ENCODE peak calls at places on chromosomes 11 and 22, in five cellular contexts. Z is AG09309, G is MM.1S, X is upper lobe of right lung, B is cardiac muscle cell. A is an unnamed sample.

GRCh38 chr11:123653997-123654565 is 343 bp downstream of the SCN3B start:
- DNase-seq in Z (no peak), G (peak), X (peak), B (peak), A (peak)

GRCh38 chr11:72238040-72238450 is 5.9 kb downstream of the PHOX2A start:
- DNase-seq in Z (no peak), G (peak), X (peak), B (peak), A (peak)

GRCh38 chr11:11408436-11409221 is 55.6 kb upstream of the CSNK2A3 start:
- DNase-seq in Z (no peak), G (no peak), X (no peak), B (no peak), A (no peak)

GRCh38 chr11:77075425-77075905 is 8.7 kb downstream of the CAPN5 start:
- DNase-seq in Z (no peak), G (no peak), X (peak), B (no peak), A (no peak)

GRCh38 chr22:31892080-31892433 is 52.3 kb upstream of the YWHAH start:
- DNase-seq in Z (no peak), G (no peak), X (no peak), B (no peak), A (no peak)

GRCh38 chr22:42169055-42169469 is 38.5 kb upstream of the CYP2D6 start:
- DNase-seq in Z (peak), G (peak), X (no peak), B (peak), A (peak)

GRCh38 chr11:104151404-104152204 is 12.3 kb downstream of the PDGFD start:
- DNase-seq in Z (no peak), G (peak), X (no peak), B (peak), A (no peak)

GRCh38 chr11:68122936-68123539 is 1.9 kb upstream of the CHKA start:
- DNase-seq in Z (no peak), G (no peak), X (peak), B (no peak), A (no peak)

GRCh38 chr22:35409783-35410662 is 10.1 kb downstream of the MCM5 start:
- DNase-seq in Z (no peak), G (no peak), X (peak), B (peak), A (no peak)

DNA sequence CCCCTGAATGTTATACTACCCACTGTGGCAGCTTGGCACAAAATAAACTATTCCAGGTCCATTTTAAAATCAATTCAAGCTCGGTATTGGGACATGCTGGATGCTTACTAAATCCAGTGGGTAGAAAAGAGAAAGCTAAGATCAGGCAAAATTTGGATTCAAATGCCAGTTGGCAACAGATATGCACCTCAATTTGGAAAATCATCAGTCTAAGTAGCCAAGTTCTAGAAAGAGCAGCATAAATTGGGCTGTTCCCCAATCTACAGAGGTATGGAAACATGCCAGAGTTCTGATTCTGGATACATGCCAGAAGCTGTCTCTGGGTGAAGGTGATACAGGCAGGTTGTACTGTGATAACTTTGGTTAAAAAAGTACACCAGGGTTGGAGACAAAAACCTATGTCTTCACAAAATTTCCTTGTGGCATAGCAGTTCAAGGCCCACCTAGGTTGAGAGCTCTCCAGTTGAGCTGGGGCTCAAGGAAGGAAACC is 427.8 kb downstream of the LRRC4C start:
- DNase-seq in Z (no peak), G (no peak), X (no peak), B (no peak), A (no peak)
- TF ChIP-seq CTCF in Z (no peak), G (no peak), X (no peak), B (no peak), A (no peak)

GRCh38 chr22:30219049-30219448 is 27.5 kb downstream of the LIF start:
- DNase-seq in Z (no peak), G (no peak), X (no peak), B (no peak), A (no peak)
- TF ChIP-seq CTCF in Z (no peak), G (no peak), X (no peak), B (no peak), A (no peak)

GRCh38 chr22:49922484-49922883 is 4.0 kb downstream of the CRELD2 start:
- DNase-seq in Z (no peak), G (no peak), X (no peak), B (no peak), A (no peak)

GRCh38 chr22:49921508-49922278 is 3.3 kb downstream of the CRELD2 start:
- DNase-seq in Z (no peak), G (no peak), X (no peak), B (no peak), A (no peak)

GRCh38 chr22:49924113-49924833 is 5.8 kb downstream of the CRELD2 start:
- DNase-seq in Z (no peak), G (no peak), X (no peak), B (no peak), A (no peak)

GRCh38 chr22:49922926-49923325 is 4.5 kb downstream of the CRELD2 start:
- DNase-seq in Z (no peak), G (no peak), X (no peak), B (no peak), A (no peak)

DNA sequence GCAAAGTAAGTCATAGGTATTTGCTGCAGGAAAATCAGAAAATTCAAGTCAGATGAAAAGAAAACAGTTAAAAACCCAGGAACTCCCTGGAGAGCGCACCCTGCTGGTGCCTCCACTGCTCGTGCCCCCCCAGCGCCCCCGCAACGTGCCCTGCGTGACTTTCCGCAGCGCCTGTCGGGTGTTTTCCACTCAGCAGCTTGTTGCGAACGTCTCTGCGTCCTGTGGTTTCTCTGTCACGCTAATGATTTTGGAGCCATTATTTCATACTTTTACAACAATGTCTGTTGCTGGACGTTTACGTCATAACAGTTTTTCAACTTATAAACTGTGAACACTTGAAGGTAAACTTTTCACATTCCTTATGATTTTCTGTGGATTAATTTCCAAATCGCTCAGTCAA is 5.0 kb downstream of the CRELD2 start:
- DNase-seq in Z (no peak), G (no peak), X (no peak), B (no peak), A (no peak)
- TF ChIP-seq CTCF in Z (no peak), G (no peak), X (no peak), B (no peak), A (no peak)

GRCh38 chr11:60610702-60611101 is 88.7 kb upstream of the MS4A8 start:
- DNase-seq in Z (no peak), G (no peak), X (no peak), B (no peak), A (no peak)

GRCh38 chr11:60609632-60610031 is 89.8 kb upstream of the MS4A8 start:
- DNase-seq in Z (no peak), G (no peak), X (no peak), B (no peak), A (no peak)

DNA sequence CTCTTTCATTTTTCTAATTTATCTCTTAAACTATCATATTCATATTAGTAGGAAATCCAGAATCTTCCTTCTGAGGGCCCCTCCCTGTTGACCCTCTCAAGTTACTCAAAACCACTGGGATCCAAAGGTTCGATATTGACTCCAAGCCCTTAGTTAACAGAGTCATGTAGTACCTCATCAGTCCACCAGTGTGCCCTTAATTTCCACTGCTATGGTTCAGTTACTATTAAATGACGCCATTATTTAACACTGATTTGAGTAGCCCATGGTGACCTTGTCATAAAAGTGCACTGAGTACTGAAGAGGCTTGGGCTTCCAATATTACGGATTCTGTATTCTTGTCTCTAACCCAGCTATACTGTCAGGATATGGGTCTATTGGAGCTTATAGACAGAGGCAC is 91.9 kb upstream of the MS4A8 start:
- DNase-seq in Z (no peak), G (no peak), X (no peak), B (no peak), A (no peak)
- TF ChIP-seq CTCF in Z (no peak), G (no peak), X (no peak), B (no peak), A (peak)

DNA sequence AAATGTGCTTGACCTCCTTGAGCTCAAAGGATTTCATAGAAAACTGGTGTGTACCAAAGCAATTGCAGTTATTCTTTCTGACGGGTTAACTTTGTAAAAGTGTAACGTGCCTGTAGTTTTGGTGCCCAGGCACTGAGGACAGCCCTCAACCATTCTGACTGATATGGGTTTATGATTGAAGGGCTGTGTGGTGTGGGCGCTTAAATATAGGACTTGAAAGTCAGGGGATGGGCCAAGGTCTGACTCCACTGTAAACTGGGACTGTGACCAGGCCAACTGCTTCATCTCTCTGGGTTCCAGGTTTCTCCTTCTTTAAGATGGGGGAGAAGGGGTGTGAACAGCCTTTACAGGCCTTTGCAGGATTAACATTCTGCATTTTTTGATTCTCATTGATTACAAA is 191.1 kb upstream of the ARHGAP20 start:
- DNase-seq in Z (no peak), G (no peak), X (no peak), B (no peak), A (no peak)
- TF ChIP-seq CTCF in Z (no peak), G (no peak), X (no peak), B (no peak), A (no peak)

GRCh38 chr11:313787-314547 is at the start of gene IFITM1:
- DNase-seq in Z (peak), G (peak), X (peak), B (peak), A (no peak)
- TF ChIP-seq CTCF in Z (no peak), G (no peak), X (no peak), B (no peak), A (no peak)

DNA sequence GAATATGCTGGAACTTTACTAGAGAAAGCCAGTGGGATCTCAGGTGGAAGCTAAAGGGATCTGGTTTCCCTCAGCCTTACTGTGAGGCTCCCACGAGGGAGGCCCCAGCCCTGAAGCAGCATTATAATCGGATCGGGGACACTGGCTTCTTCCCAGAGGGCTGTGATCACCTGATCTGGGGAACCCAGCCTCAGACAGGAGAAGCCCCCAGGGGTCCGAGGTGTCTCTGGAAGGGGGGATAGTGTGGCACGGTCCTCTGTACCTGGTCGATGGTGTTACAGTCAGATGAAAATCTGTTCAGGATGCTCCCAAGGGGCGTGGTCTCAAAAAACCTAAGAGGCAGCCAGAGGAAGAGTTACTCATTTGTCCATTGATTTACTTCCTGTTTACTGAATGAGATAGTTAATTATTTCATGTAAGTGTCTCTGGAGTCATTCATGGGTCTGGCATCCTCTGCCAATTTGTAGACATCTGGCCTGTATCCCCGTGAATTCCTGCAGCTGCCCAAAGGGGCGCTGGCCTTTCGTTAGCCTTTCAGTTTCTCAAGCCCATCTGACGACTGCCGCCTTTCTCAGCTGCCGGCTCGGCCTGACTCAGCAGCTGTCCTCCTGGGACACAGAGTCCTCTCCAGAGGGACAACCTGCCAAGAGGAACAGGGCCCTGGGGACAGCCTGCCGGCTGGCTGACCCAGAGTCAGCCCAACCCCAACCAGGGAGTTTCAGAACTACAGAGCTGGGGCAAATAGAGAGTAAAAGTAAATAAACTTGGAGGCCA is 17.0 kb upstream of the KCNJ11 start:
- DNase-seq in Z (no peak), G (peak), X (peak), B (peak), A (peak)
- TF ChIP-seq CTCF in Z (no peak), G (peak), X (peak), B (peak), A (no peak)

A was measured in glutamatergic neuron.